ENCODE peak calls at places on chromosomes 5 and 9, in four cellular contexts. One of them, this sample, is unnamed.

GRCh38 chr5:95591490-95591901 is 28.4 kb upstream of the GPR150 start:
- DNase-seq in MM.1S: no peak
- DNase-seq in caudate nucleus: no peak
- DNase-seq in left cardiac atrium: no peak
- DNase-seq in this sample: no peak

GRCh38 chr9:89940625-89941024 is 335.8 kb downstream of the GADD45G start:
- DNase-seq in MM.1S: no peak
- DNase-seq in caudate nucleus: no peak
- DNase-seq in left cardiac atrium: no peak
- DNase-seq in this sample: no peak

GRCh38 chr9:25691786-25692185 is 13.5 kb upstream of the TUSC1 start:
- DNase-seq in MM.1S: no peak
- DNase-seq in caudate nucleus: no peak
- DNase-seq in left cardiac atrium: no peak
- DNase-seq in this sample: no peak

GRCh38 chr9:129750010-129750409 is 2.8 kb downstream of the PTGES start:
- DNase-seq in MM.1S: no peak
- DNase-seq in caudate nucleus: no peak
- DNase-seq in left cardiac atrium: no peak
- DNase-seq in this sample: no peak

GRCh38 chr5:2640717-2641116 is 110.8 kb downstream of the IRX2 start:
- DNase-seq in MM.1S: no peak
- DNase-seq in caudate nucleus: no peak
- DNase-seq in left cardiac atrium: no peak
- DNase-seq in this sample: no peak

GRCh38 chr5:168916266-168916665 is 337.1 kb upstream of the PANK3 start:
- DNase-seq in MM.1S: no peak
- DNase-seq in caudate nucleus: no peak
- DNase-seq in left cardiac atrium: peak
- DNase-seq in this sample: no peak

GRCh38 chr5:124824637-124825158 is 78.3 kb upstream of the ZNF608 start:
- DNase-seq in MM.1S: no peak
- DNase-seq in caudate nucleus: no peak
- DNase-seq in left cardiac atrium: no peak
- DNase-seq in this sample: no peak

GRCh38 chr5:154850255-154851062 is at the start of gene FAXDC2:
- DNase-seq in MM.1S: no peak
- DNase-seq in caudate nucleus: peak
- DNase-seq in left cardiac atrium: peak
- DNase-seq in this sample: no peak

GRCh38 chr5:140574165-140574564 is 9.5 kb downstream of the SLC35A4 start:
- DNase-seq in MM.1S: no peak
- DNase-seq in caudate nucleus: no peak
- DNase-seq in left cardiac atrium: no peak
- DNase-seq in this sample: no peak

GRCh38 chr5:54302267-54302687 is 8.1 kb downstream of the ARL15 start:
- DNase-seq in MM.1S: no peak
- DNase-seq in caudate nucleus: no peak
- DNase-seq in left cardiac atrium: no peak
- DNase-seq in this sample: no peak

GRCh38 chr9:97502222-97502983 is 937 bp downstream of the TMOD1 start:
- DNase-seq in MM.1S: no peak
- DNase-seq in caudate nucleus: no peak
- DNase-seq in left cardiac atrium: peak
- DNase-seq in this sample: peak

GRCh38 chr9:995776-996175 is 19.3 kb downstream of the DMRT3 start:
- DNase-seq in MM.1S: no peak
- DNase-seq in caudate nucleus: no peak
- DNase-seq in left cardiac atrium: no peak
- DNase-seq in this sample: no peak

GRCh38 chr5:31449175-31449574 is 82.7 kb downstream of the DROSHA start:
- DNase-seq in MM.1S: no peak
- DNase-seq in caudate nucleus: no peak
- DNase-seq in left cardiac atrium: no peak
- DNase-seq in this sample: no peak

GRCh38 chr5:74575741-74576538 is 64.6 kb downstream of the ENC1 start:
- DNase-seq in MM.1S: no peak
- DNase-seq in caudate nucleus: no peak
- DNase-seq in left cardiac atrium: no peak
- DNase-seq in this sample: peak

GRCh38 chr5:38650540-38651275 is 94.3 kb upstream of the LIFR start:
- DNase-seq in MM.1S: no peak
- DNase-seq in caudate nucleus: no peak
- DNase-seq in left cardiac atrium: no peak
- DNase-seq in this sample: no peak

GRCh38 chr5:113663879-113664278 is 150.4 kb downstream of the YTHDC2 start:
- DNase-seq in MM.1S: peak
- DNase-seq in caudate nucleus: no peak
- DNase-seq in left cardiac atrium: peak
- DNase-seq in this sample: peak

GRCh38 chr5:123398058-123398728 is 25.0 kb downstream of the CEP120 start:
- DNase-seq in MM.1S: no peak
- DNase-seq in caudate nucleus: no peak
- DNase-seq in left cardiac atrium: no peak
- DNase-seq in this sample: no peak

GRCh38 chr5:143826909-143827514 is 15.1 kb downstream of the HMHB1 start:
- DNase-seq in MM.1S: peak
- DNase-seq in caudate nucleus: no peak
- DNase-seq in left cardiac atrium: no peak
- DNase-seq in this sample: no peak

GRCh38 chr5:111691914-111692313 is 65.1 kb downstream of the NREP start:
- DNase-seq in MM.1S: no peak
- DNase-seq in caudate nucleus: no peak
- DNase-seq in left cardiac atrium: no peak
- DNase-seq in this sample: no peak

GRCh38 chr9:126456396-126456795 is 129.8 kb downstream of the MVB12B start:
- DNase-seq in MM.1S: no peak
- DNase-seq in caudate nucleus: no peak
- DNase-seq in left cardiac atrium: no peak
- DNase-seq in this sample: no peak

GRCh38 chr5:43041669-43042175 is 1.6 kb upstream of the ANXA2R start:
- DNase-seq in MM.1S: peak
- DNase-seq in caudate nucleus: peak
- DNase-seq in left cardiac atrium: peak
- DNase-seq in this sample: no peak

GRCh38 chr9:90943341-90943740 is 141.7 kb downstream of the SYK start:
- DNase-seq in MM.1S: peak
- DNase-seq in caudate nucleus: no peak
- DNase-seq in left cardiac atrium: no peak
- DNase-seq in this sample: no peak

GRCh38 chr5:111453747-111454146 is 58.6 kb downstream of the STARD4 start:
- DNase-seq in MM.1S: no peak
- DNase-seq in caudate nucleus: no peak
- DNase-seq in left cardiac atrium: no peak
- DNase-seq in this sample: no peak

GRCh38 chr5:53582225-53582624 is 21.8 kb downstream of the NDUFS4 start:
- DNase-seq in MM.1S: no peak
- DNase-seq in caudate nucleus: no peak
- DNase-seq in left cardiac atrium: no peak
- DNase-seq in this sample: no peak

GRCh38 chr9:120873512-120873911 is 3.5 kb downstream of the PHF19 start:
- DNase-seq in MM.1S: peak
- DNase-seq in caudate nucleus: no peak
- DNase-seq in left cardiac atrium: no peak
- DNase-seq in this sample: peak

GRCh38 chr9:3464033-3464638 is 61.7 kb downstream of the RFX3 start:
- DNase-seq in MM.1S: no peak
- DNase-seq in caudate nucleus: no peak
- DNase-seq in left cardiac atrium: no peak
- DNase-seq in this sample: no peak

GRCh38 chr5:137492321-137492720 is 6.8 kb downstream of the SPOCK1 start:
- DNase-seq in MM.1S: no peak
- DNase-seq in caudate nucleus: no peak
- DNase-seq in left cardiac atrium: no peak
- DNase-seq in this sample: no peak

GRCh38 chr9:113164536-113165300 is 13.9 kb downstream of the SLC31A2 start:
- DNase-seq in MM.1S: no peak
- DNase-seq in caudate nucleus: no peak
- DNase-seq in left cardiac atrium: peak
- DNase-seq in this sample: no peak

GRCh38 chr9:37032713-37033112 is 1.4 kb downstream of the PAX5 start:
- DNase-seq in MM.1S: no peak
- DNase-seq in caudate nucleus: no peak
- DNase-seq in left cardiac atrium: no peak
- DNase-seq in this sample: no peak

GRCh38 chr5:143695941-143696340 is 116.0 kb upstream of the HMHB1 start:
- DNase-seq in MM.1S: no peak
- DNase-seq in caudate nucleus: no peak
- DNase-seq in left cardiac atrium: no peak
- DNase-seq in this sample: no peak

This sample was measured in CD4-positive, alpha-beta memory T cell.